ENCODE peak calls at places on chromosomes 4 and X, in seven cellular contexts. N is A549, C is right lobe of liver, B is upper lobe of left lung, X is IMR-90, E is H54, R is sigmoid colon. F is an unnamed sample.

GRCh38 chrX:118519411-118520205 is 24.0 kb downstream of the DOCK11 start:
- DNase-seq in C (no peak), E (no peak), B (no peak), N (no peak), R (no peak), X (peak), F (no peak)

GRCh38 chr4:12231098-12231497 is 802.4 kb upstream of the HS3ST1 start:
- DNase-seq in X (no peak), E (no peak), B (no peak), N (no peak), C (no peak), R (no peak), F (no peak)

GRCh38 chrX:21374994-21375794 is 976 bp downstream of the CNKSR2 start:
- DNase-seq in B (peak), C (no peak), X (no peak), E (no peak), N (no peak), R (no peak), F (peak)

GRCh38 chr4:163233321-163233720 is 66.6 kb upstream of the NAF1 start:
- DNase-seq in B (no peak), N (no peak), R (no peak), E (no peak), C (no peak), X (no peak), F (no peak)

GRCh38 chr4:186904104-186904503 is 180.4 kb upstream of the FAT1 start:
- DNase-seq in N (peak), C (no peak), X (peak), R (no peak), B (no peak), E (peak), F (no peak)

GRCh38 chrX:22278375-22278774 is 5.7 kb downstream of the CBLL2 start:
- DNase-seq in X (no peak), E (no peak), C (no peak), R (no peak), N (peak), B (no peak), F (no peak)

GRCh38 chrX:49978191-49978590 is 55.8 kb downstream of the CLCN5 start:
- DNase-seq in R (no peak), C (no peak), B (no peak), X (no peak), N (no peak), E (no peak), F (no peak)

GRCh38 chr4:185219551-185220344 is 10.3 kb downstream of the SNX25 start:
- DNase-seq in R (peak), X (peak), C (no peak), N (no peak), B (no peak), E (no peak), F (no peak)

GRCh38 chr4:150363721-150364688 is 217.9 kb upstream of the MAB21L2 start:
- DNase-seq in B (no peak), C (no peak), E (no peak), N (no peak), X (no peak), R (no peak), F (no peak)

GRCh38 chrX:45598841-45599240 is 398.2 kb upstream of the DIPK2B start:
- DNase-seq in B (no peak), R (no peak), N (no peak), C (no peak), X (peak), E (no peak), F (no peak)

GRCh38 chrX:48059296-48059639 is 12.2 kb downstream of the ZNF630 start:
- DNase-seq in B (no peak), E (no peak), R (no peak), X (no peak), N (no peak), C (no peak), F (no peak)

GRCh38 chr4:112142152-112142551 is 3.1 kb upstream of the FAM241A start:
- DNase-seq in B (no peak), R (no peak), N (no peak), X (no peak), E (no peak), C (no peak), F (no peak)

GRCh38 chr4:112145820-112146813 is 863 bp downstream of the FAM241A start:
- DNase-seq in B (no peak), E (peak), R (peak), X (peak), C (peak), N (peak), F (peak)

GRCh38 chr4:112145326-112145819 is at the start of gene FAM241A:
- DNase-seq in C (peak), R (peak), E (peak), X (peak), N (peak), B (peak), F (peak)

GRCh38 chr4:112147697-112148096 is 2.4 kb downstream of the FAM241A start:
- DNase-seq in R (no peak), B (no peak), X (no peak), N (no peak), C (no peak), E (no peak), F (no peak)

DNA sequence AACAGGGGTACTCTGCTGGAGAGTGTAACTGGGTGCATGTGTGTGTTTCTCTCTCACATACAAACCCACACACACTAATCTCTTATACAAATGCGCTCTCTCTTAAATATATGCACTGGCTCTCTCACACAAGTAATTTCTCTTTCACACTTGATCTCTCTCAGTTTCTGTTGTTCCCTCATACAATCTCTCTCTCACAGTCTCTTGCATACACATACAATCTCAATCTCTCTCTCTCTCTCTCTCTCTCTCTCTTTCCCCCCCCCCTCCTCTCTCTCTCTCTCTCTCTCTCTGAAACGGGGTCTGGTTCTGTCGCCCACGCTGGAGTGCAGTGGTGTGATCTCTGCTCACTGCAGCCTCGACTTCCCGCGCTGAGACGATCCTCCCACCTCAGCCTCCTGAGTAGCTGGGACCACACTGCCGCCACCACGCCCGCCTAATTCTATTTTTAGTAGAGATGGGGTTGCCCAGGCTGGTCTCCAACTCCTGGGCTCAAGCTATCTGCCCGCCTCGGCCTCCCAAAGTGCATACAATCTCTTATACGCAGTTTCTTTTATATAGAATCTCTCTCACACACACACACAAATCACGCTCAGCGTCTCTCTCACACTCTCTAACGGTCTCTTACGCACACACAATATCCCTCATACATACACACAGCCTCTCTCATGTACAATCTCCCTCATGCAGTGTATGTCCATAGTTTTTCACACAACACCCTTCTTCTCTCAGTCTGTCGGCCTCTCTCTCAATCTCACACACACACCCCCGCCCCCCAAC is 518 bp upstream of the FAM241A start:
- DNase-seq in X (no peak), C (peak), B (peak), N (no peak), R (no peak), E (no peak), F (peak)
- TF ChIP-seq POLR2A in X (no peak), C (no peak), B (no peak), N (no peak), R (no peak), E (no peak), F (no peak)

GRCh38 chr4:1745697-1746096 is 24.4 kb downstream of the TACC3 start:
- DNase-seq in X (no peak), N (no peak), R (no peak), E (no peak), B (peak), C (no peak), F (no peak)
- TF ChIP-seq POLR2A in X (no peak), N (no peak), R (no peak), E (no peak), B (no peak), C (no peak), F (no peak)

GRCh38 chr4:55241461-55241860 is 104.6 kb upstream of the SRD5A3 start:
- DNase-seq in N (no peak), C (no peak), E (no peak), R (no peak), X (no peak), B (peak), F (no peak)

GRCh38 chr4:55238407-55238806 is 107.6 kb upstream of the SRD5A3 start:
- DNase-seq in B (no peak), R (no peak), C (no peak), X (no peak), N (no peak), E (no peak), F (no peak)

GRCh38 chr4:55237839-55238238 is 108.2 kb upstream of the SRD5A3 start:
- DNase-seq in X (no peak), R (no peak), B (no peak), E (no peak), C (no peak), N (no peak), F (no peak)
- TF ChIP-seq POLR2A in X (no peak), R (no peak), B (no peak), E (no peak), C (no peak), N (no peak), F (no peak)

GRCh38 chr4:79046191-79046590 is 107.0 kb upstream of the PAQR3 start:
- DNase-seq in X (no peak), C (no peak), B (no peak), N (no peak), E (no peak), R (no peak), F (no peak)
- TF ChIP-seq POLR2A in X (no peak), C (no peak), B (no peak), N (no peak), E (no peak), R (no peak), F (no peak)

GRCh38 chrX:153927936-153928760 is 2.1 kb upstream of the ARHGAP4 start:
- DNase-seq in X (peak), C (peak), B (peak), R (peak), E (peak), N (peak), F (peak)
- TF ChIP-seq POLR2A in X (peak), C (peak), B (peak), R (peak), E (peak), N (peak), F (peak)

DNA sequence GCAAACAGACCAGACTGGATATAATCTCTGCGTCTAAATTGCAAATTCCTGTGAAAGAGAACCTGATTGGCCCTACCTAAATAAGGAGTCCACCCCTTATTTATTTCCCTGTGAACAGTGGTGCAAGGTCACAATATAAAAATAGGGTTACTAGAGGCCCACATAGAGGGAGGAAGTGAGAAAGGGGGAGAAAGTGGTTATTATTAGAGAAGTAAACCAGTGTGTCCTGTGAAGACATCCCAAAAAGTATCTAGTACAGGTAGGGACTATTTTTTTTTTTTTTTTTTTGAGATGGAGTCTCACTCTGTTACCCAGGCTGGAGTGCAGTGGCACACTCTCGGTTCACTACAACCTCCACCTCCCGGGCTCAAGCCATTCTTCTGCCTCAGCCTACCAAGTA is 15.0 kb upstream of the FRYL start:
- DNase-seq in B (no peak), R (no peak), X (no peak), N (no peak), C (no peak), E (no peak), F (no peak)
- TF ChIP-seq POLR2A in B (no peak), R (no peak), X (no peak), N (no peak), C (no peak), E (no peak), F (no peak)

GRCh38 chrX:102155806-102156179 is at the start of gene BEX5:
- DNase-seq in B (peak), E (no peak), X (no peak), C (peak), R (peak), N (no peak), F (peak)
- TF ChIP-seq POLR2A in B (no peak), E (no peak), X (no peak), C (no peak), R (no peak), N (no peak), F (peak)

DNA sequence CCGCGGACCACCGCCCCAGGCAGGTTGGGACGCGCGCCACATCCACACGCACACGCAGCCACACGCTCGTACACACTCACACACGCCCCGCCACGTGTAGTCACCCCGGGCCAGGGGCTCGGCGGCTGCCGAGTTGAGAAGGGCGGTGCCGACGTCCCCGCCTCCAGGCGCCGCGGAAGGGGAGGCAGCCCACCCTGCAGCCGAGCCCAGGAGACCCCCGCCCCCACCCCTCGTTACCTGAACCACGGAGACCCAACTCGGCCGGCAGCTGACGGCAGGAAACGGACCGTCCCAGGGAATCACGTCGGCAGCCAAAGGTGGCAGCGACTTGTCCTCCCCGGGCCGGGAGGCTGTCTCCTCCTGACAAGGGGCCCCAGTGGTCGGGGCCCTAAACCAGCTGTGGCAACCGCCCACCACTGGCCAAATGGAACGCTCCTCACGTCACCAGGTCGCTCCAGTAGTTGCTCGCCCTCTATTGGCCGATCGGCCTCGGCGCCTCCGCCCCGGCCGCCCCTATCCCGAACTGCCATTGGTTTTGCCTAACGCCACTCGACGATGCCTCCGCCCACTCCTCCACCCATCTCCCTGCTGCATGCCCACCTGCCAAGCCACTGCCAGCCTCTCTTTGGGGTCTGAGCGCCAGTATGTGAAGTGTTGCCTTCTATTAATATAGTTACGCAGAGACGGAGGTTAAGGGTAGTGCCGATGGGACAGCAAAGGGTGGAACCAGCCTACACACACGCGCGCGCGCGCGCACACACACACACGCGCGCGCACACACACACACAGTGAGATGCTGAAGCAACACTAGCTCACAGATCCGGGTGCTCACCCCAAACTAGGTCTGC is at the start of gene ZDHHC9:
- DNase-seq in B (peak), X (peak), R (peak), E (peak), N (peak), C (peak), F (peak)
- TF ChIP-seq POLR2A in B (peak), X (peak), R (peak), E (peak), N (peak), C (peak), F (no peak)

GRCh38 chr4:1249148-1249730 is 309 bp upstream of the CTBP1 start:
- DNase-seq in N (peak), B (peak), R (peak), C (peak), E (peak), X (peak), F (peak)
- TF ChIP-seq POLR2A in N (peak), B (peak), R (no peak), C (peak), E (no peak), X (peak), F (no peak)

F was measured in spleen.